ENCODE peak calls at places on chromosomes 13 and 19, in ten cellular contexts. One of them, this sample, is unnamed.

GRCh38 chr19:10968527-10969081 is 7.8 kb downstream of the SMARCA4 start:
- DNase-seq in HTR-8/SVneo: no peak
- DNase-seq in mucosa of descending colon: peak
- DNase-seq in AG04450: no peak
- DNase-seq in iris pigment epithelial cell: no peak
- DNase-seq in pons: no peak
- DNase-seq in T-cell: no peak
- DNase-seq in A549: no peak
- DNase-seq in activated CD8-positive, alpha-beta memory T cell treated with anti-CD3 and anti-CD28 coated beads for 48 hours: no peak
- DNase-seq in activated CD4-positive, alpha-beta T cell treated with anti-CD3 and anti-CD28 coated beads for 1 hour: no peak
- DNase-seq in this sample: peak

GRCh38 chr19:18589380-18590272 is 1.0 kb downstream of the REX1BD start:
- DNase-seq in pons: no peak
- DNase-seq in T-cell: peak
- DNase-seq in AG04450: no peak
- DNase-seq in HTR-8/SVneo: no peak
- DNase-seq in mucosa of descending colon: peak
- DNase-seq in iris pigment epithelial cell: peak
- DNase-seq in A549: peak
- DNase-seq in activated CD4-positive, alpha-beta T cell treated with anti-CD3 and anti-CD28 coated beads for 1 hour: peak
- DNase-seq in activated CD8-positive, alpha-beta memory T cell treated with anti-CD3 and anti-CD28 coated beads for 48 hours: no peak
- DNase-seq in this sample: peak

GRCh38 chr13:44713793-44714469 is 137.8 kb upstream of the TSC22D1 start:
- DNase-seq in mucosa of descending colon: no peak
- DNase-seq in iris pigment epithelial cell: peak
- DNase-seq in pons: no peak
- DNase-seq in activated CD8-positive, alpha-beta memory T cell treated with anti-CD3 and anti-CD28 coated beads for 48 hours: no peak
- DNase-seq in T-cell: no peak
- DNase-seq in AG04450: peak
- DNase-seq in A549: peak
- DNase-seq in activated CD4-positive, alpha-beta T cell treated with anti-CD3 and anti-CD28 coated beads for 1 hour: no peak
- DNase-seq in HTR-8/SVneo: peak
- DNase-seq in this sample: no peak

GRCh38 chr19:44582581-44583265 is 30.6 kb upstream of the IGSF23 start:
- DNase-seq in AG04450: no peak
- DNase-seq in activated CD8-positive, alpha-beta memory T cell treated with anti-CD3 and anti-CD28 coated beads for 48 hours: no peak
- DNase-seq in T-cell: no peak
- DNase-seq in HTR-8/SVneo: no peak
- DNase-seq in iris pigment epithelial cell: no peak
- DNase-seq in mucosa of descending colon: peak
- DNase-seq in activated CD4-positive, alpha-beta T cell treated with anti-CD3 and anti-CD28 coated beads for 1 hour: no peak
- DNase-seq in A549: peak
- DNase-seq in pons: no peak
- DNase-seq in this sample: peak

GRCh38 chr13:109788372-109789195 is 2.2 kb upstream of the IRS2 start:
- DNase-seq in A549: no peak
- DNase-seq in T-cell: no peak
- DNase-seq in mucosa of descending colon: no peak
- DNase-seq in pons: peak
- DNase-seq in activated CD8-positive, alpha-beta memory T cell treated with anti-CD3 and anti-CD28 coated beads for 48 hours: no peak
- DNase-seq in activated CD4-positive, alpha-beta T cell treated with anti-CD3 and anti-CD28 coated beads for 1 hour: no peak
- DNase-seq in HTR-8/SVneo: no peak
- DNase-seq in iris pigment epithelial cell: no peak
- DNase-seq in AG04450: no peak
- DNase-seq in this sample: no peak

GRCh38 chr19:4052114-4052992 is 14.3 kb downstream of the ZBTB7A start:
- DNase-seq in pons: no peak
- DNase-seq in activated CD4-positive, alpha-beta T cell treated with anti-CD3 and anti-CD28 coated beads for 1 hour: no peak
- DNase-seq in mucosa of descending colon: peak
- DNase-seq in A549: no peak
- DNase-seq in HTR-8/SVneo: no peak
- DNase-seq in T-cell: no peak
- DNase-seq in iris pigment epithelial cell: peak
- DNase-seq in AG04450: no peak
- DNase-seq in activated CD8-positive, alpha-beta memory T cell treated with anti-CD3 and anti-CD28 coated beads for 48 hours: no peak
- DNase-seq in this sample: peak

GRCh38 chr19:6963937-6964336 is 57.3 kb downstream of the MBD3L2B start:
- DNase-seq in activated CD8-positive, alpha-beta memory T cell treated with anti-CD3 and anti-CD28 coated beads for 48 hours: no peak
- DNase-seq in activated CD4-positive, alpha-beta T cell treated with anti-CD3 and anti-CD28 coated beads for 1 hour: peak
- DNase-seq in mucosa of descending colon: no peak
- DNase-seq in HTR-8/SVneo: no peak
- DNase-seq in T-cell: peak
- DNase-seq in AG04450: no peak
- DNase-seq in pons: no peak
- DNase-seq in A549: no peak
- DNase-seq in iris pigment epithelial cell: no peak
- DNase-seq in this sample: no peak

GRCh38 chr13:92355213-92355612 is 871.4 kb upstream of the GPC6 start:
- DNase-seq in T-cell: no peak
- DNase-seq in AG04450: no peak
- DNase-seq in A549: no peak
- DNase-seq in activated CD4-positive, alpha-beta T cell treated with anti-CD3 and anti-CD28 coated beads for 1 hour: no peak
- DNase-seq in pons: peak
- DNase-seq in iris pigment epithelial cell: peak
- DNase-seq in mucosa of descending colon: peak
- DNase-seq in HTR-8/SVneo: peak
- DNase-seq in activated CD8-positive, alpha-beta memory T cell treated with anti-CD3 and anti-CD28 coated beads for 48 hours: no peak
- DNase-seq in this sample: no peak

GRCh38 chr13:83634601-83635000 is 247.7 kb downstream of the SLITRK1 start:
- DNase-seq in mucosa of descending colon: no peak
- DNase-seq in T-cell: no peak
- DNase-seq in pons: peak
- DNase-seq in activated CD4-positive, alpha-beta T cell treated with anti-CD3 and anti-CD28 coated beads for 1 hour: no peak
- DNase-seq in HTR-8/SVneo: no peak
- DNase-seq in AG04450: no peak
- DNase-seq in A549: no peak
- DNase-seq in activated CD8-positive, alpha-beta memory T cell treated with anti-CD3 and anti-CD28 coated beads for 48 hours: no peak
- DNase-seq in iris pigment epithelial cell: no peak
- DNase-seq in this sample: no peak

GRCh38 chr19:28737021-28737525 is 475.9 kb downstream of the UQCRFS1 start:
- DNase-seq in mucosa of descending colon: no peak
- DNase-seq in AG04450: peak
- DNase-seq in T-cell: no peak
- DNase-seq in HTR-8/SVneo: peak
- DNase-seq in activated CD8-positive, alpha-beta memory T cell treated with anti-CD3 and anti-CD28 coated beads for 48 hours: no peak
- DNase-seq in A549: no peak
- DNase-seq in activated CD4-positive, alpha-beta T cell treated with anti-CD3 and anti-CD28 coated beads for 1 hour: no peak
- DNase-seq in iris pigment epithelial cell: peak
- DNase-seq in pons: peak
- DNase-seq in this sample: no peak

GRCh38 chr13:98676239-98676638 is 76.2 kb downstream of the SLC15A1 start:
- DNase-seq in pons: no peak
- DNase-seq in iris pigment epithelial cell: no peak
- DNase-seq in mucosa of descending colon: no peak
- DNase-seq in A549: no peak
- DNase-seq in HTR-8/SVneo: no peak
- DNase-seq in activated CD8-positive, alpha-beta memory T cell treated with anti-CD3 and anti-CD28 coated beads for 48 hours: no peak
- DNase-seq in T-cell: no peak
- DNase-seq in AG04450: no peak
- DNase-seq in activated CD4-positive, alpha-beta T cell treated with anti-CD3 and anti-CD28 coated beads for 1 hour: no peak
- DNase-seq in this sample: no peak

GRCh38 chr19:53982611-53983010 is 8.8 kb upstream of the CACNG6 start:
- DNase-seq in AG04450: no peak
- DNase-seq in HTR-8/SVneo: no peak
- DNase-seq in T-cell: peak
- DNase-seq in iris pigment epithelial cell: peak
- DNase-seq in mucosa of descending colon: peak
- DNase-seq in activated CD4-positive, alpha-beta T cell treated with anti-CD3 and anti-CD28 coated beads for 1 hour: no peak
- DNase-seq in pons: no peak
- DNase-seq in A549: peak
- DNase-seq in activated CD8-positive, alpha-beta memory T cell treated with anti-CD3 and anti-CD28 coated beads for 48 hours: no peak
- DNase-seq in this sample: peak

GRCh38 chr19:43639507-43640423 is at the start of gene CADM4:
- DNase-seq in pons: no peak
- DNase-seq in A549: no peak
- DNase-seq in iris pigment epithelial cell: no peak
- DNase-seq in mucosa of descending colon: peak
- DNase-seq in activated CD4-positive, alpha-beta T cell treated with anti-CD3 and anti-CD28 coated beads for 1 hour: peak
- DNase-seq in AG04450: no peak
- DNase-seq in activated CD8-positive, alpha-beta memory T cell treated with anti-CD3 and anti-CD28 coated beads for 48 hours: no peak
- DNase-seq in HTR-8/SVneo: peak
- DNase-seq in T-cell: peak
- DNase-seq in this sample: peak

GRCh38 chr13:101985321-101985720 is 416.5 kb downstream of the FGF14 start:
- DNase-seq in A549: no peak
- DNase-seq in activated CD8-positive, alpha-beta memory T cell treated with anti-CD3 and anti-CD28 coated beads for 48 hours: no peak
- DNase-seq in activated CD4-positive, alpha-beta T cell treated with anti-CD3 and anti-CD28 coated beads for 1 hour: no peak
- DNase-seq in pons: no peak
- DNase-seq in AG04450: no peak
- DNase-seq in mucosa of descending colon: no peak
- DNase-seq in iris pigment epithelial cell: peak
- DNase-seq in HTR-8/SVneo: no peak
- DNase-seq in T-cell: no peak
- DNase-seq in this sample: no peak

GRCh38 chr19:41753159-41753558 is 2.2 kb upstream of the CEACAM6 start:
- DNase-seq in pons: no peak
- DNase-seq in mucosa of descending colon: peak
- DNase-seq in activated CD4-positive, alpha-beta T cell treated with anti-CD3 and anti-CD28 coated beads for 1 hour: peak
- DNase-seq in activated CD8-positive, alpha-beta memory T cell treated with anti-CD3 and anti-CD28 coated beads for 48 hours: peak
- DNase-seq in T-cell: peak
- DNase-seq in iris pigment epithelial cell: peak
- DNase-seq in AG04450: no peak
- DNase-seq in A549: peak
- DNase-seq in HTR-8/SVneo: peak
- DNase-seq in this sample: peak

GRCh38 chr13:43787998-43788397 is 1.2 kb upstream of the ENOX1 start:
- DNase-seq in AG04450: no peak
- DNase-seq in pons: peak
- DNase-seq in activated CD4-positive, alpha-beta T cell treated with anti-CD3 and anti-CD28 coated beads for 1 hour: no peak
- DNase-seq in HTR-8/SVneo: no peak
- DNase-seq in T-cell: no peak
- DNase-seq in A549: peak
- DNase-seq in iris pigment epithelial cell: peak
- DNase-seq in activated CD8-positive, alpha-beta memory T cell treated with anti-CD3 and anti-CD28 coated beads for 48 hours: no peak
- DNase-seq in mucosa of descending colon: no peak
- DNase-seq in this sample: no peak

GRCh38 chr13:36628986-36629385 is 44.8 kb upstream of the SERTM1 start:
- DNase-seq in AG04450: no peak
- DNase-seq in pons: no peak
- DNase-seq in T-cell: no peak
- DNase-seq in mucosa of descending colon: no peak
- DNase-seq in activated CD4-positive, alpha-beta T cell treated with anti-CD3 and anti-CD28 coated beads for 1 hour: no peak
- DNase-seq in A549: no peak
- DNase-seq in HTR-8/SVneo: no peak
- DNase-seq in activated CD8-positive, alpha-beta memory T cell treated with anti-CD3 and anti-CD28 coated beads for 48 hours: no peak
- DNase-seq in iris pigment epithelial cell: no peak
- DNase-seq in this sample: no peak

GRCh38 chr13:74464656-74465055 is 330.5 kb upstream of the KLF12 start:
- DNase-seq in pons: no peak
- DNase-seq in activated CD8-positive, alpha-beta memory T cell treated with anti-CD3 and anti-CD28 coated beads for 48 hours: no peak
- DNase-seq in AG04450: no peak
- DNase-seq in T-cell: no peak
- DNase-seq in iris pigment epithelial cell: no peak
- DNase-seq in mucosa of descending colon: no peak
- DNase-seq in HTR-8/SVneo: no peak
- DNase-seq in activated CD4-positive, alpha-beta T cell treated with anti-CD3 and anti-CD28 coated beads for 1 hour: no peak
- DNase-seq in A549: no peak
- DNase-seq in this sample: no peak

GRCh38 chr13:30898721-30899188 is 7.3 kb upstream of the MEDAG start:
- DNase-seq in activated CD4-positive, alpha-beta T cell treated with anti-CD3 and anti-CD28 coated beads for 1 hour: no peak
- DNase-seq in iris pigment epithelial cell: peak
- DNase-seq in A549: no peak
- DNase-seq in AG04450: peak
- DNase-seq in activated CD8-positive, alpha-beta memory T cell treated with anti-CD3 and anti-CD28 coated beads for 48 hours: no peak
- DNase-seq in HTR-8/SVneo: no peak
- DNase-seq in pons: peak
- DNase-seq in mucosa of descending colon: no peak
- DNase-seq in T-cell: no peak
- DNase-seq in this sample: peak

GRCh38 chr13:44868397-44868796 is 120.9 kb downstream of the NUFIP1 start:
- DNase-seq in A549: no peak
- DNase-seq in pons: no peak
- DNase-seq in activated CD8-positive, alpha-beta memory T cell treated with anti-CD3 and anti-CD28 coated beads for 48 hours: no peak
- DNase-seq in T-cell: no peak
- DNase-seq in activated CD4-positive, alpha-beta T cell treated with anti-CD3 and anti-CD28 coated beads for 1 hour: no peak
- DNase-seq in HTR-8/SVneo: no peak
- DNase-seq in iris pigment epithelial cell: no peak
- DNase-seq in AG04450: no peak
- DNase-seq in mucosa of descending colon: no peak
- DNase-seq in this sample: no peak

GRCh38 chr13:53237696-53238095 is 209.1 kb downstream of the OLFM4 start:
- DNase-seq in activated CD8-positive, alpha-beta memory T cell treated with anti-CD3 and anti-CD28 coated beads for 48 hours: no peak
- DNase-seq in mucosa of descending colon: no peak
- DNase-seq in AG04450: no peak
- DNase-seq in iris pigment epithelial cell: no peak
- DNase-seq in HTR-8/SVneo: no peak
- DNase-seq in activated CD4-positive, alpha-beta T cell treated with anti-CD3 and anti-CD28 coated beads for 1 hour: no peak
- DNase-seq in T-cell: no peak
- DNase-seq in pons: no peak
- DNase-seq in A549: no peak
- DNase-seq in this sample: no peak

GRCh38 chr19:6873708-6874431 is 13.5 kb upstream of the ADGRE1 start:
- DNase-seq in T-cell: no peak
- DNase-seq in HTR-8/SVneo: no peak
- DNase-seq in activated CD8-positive, alpha-beta memory T cell treated with anti-CD3 and anti-CD28 coated beads for 48 hours: no peak
- DNase-seq in activated CD4-positive, alpha-beta T cell treated with anti-CD3 and anti-CD28 coated beads for 1 hour: no peak
- DNase-seq in A549: no peak
- DNase-seq in iris pigment epithelial cell: no peak
- DNase-seq in pons: no peak
- DNase-seq in AG04450: no peak
- DNase-seq in mucosa of descending colon: peak
- DNase-seq in this sample: no peak

GRCh38 chr19:768424-768823 is 17.5 kb downstream of the MISP start:
- DNase-seq in T-cell: no peak
- DNase-seq in activated CD8-positive, alpha-beta memory T cell treated with anti-CD3 and anti-CD28 coated beads for 48 hours: no peak
- DNase-seq in A549: no peak
- DNase-seq in pons: no peak
- DNase-seq in HTR-8/SVneo: no peak
- DNase-seq in AG04450: peak
- DNase-seq in activated CD4-positive, alpha-beta T cell treated with anti-CD3 and anti-CD28 coated beads for 1 hour: no peak
- DNase-seq in iris pigment epithelial cell: peak
- DNase-seq in mucosa of descending colon: no peak
- DNase-seq in this sample: no peak

GRCh38 chr19:41175825-41176734 is 16.9 kb upstream of the CYP2S1 start:
- DNase-seq in T-cell: no peak
- DNase-seq in HTR-8/SVneo: peak
- DNase-seq in AG04450: peak
- DNase-seq in mucosa of descending colon: peak
- DNase-seq in pons: peak
- DNase-seq in iris pigment epithelial cell: peak
- DNase-seq in activated CD4-positive, alpha-beta T cell treated with anti-CD3 and anti-CD28 coated beads for 1 hour: peak
- DNase-seq in activated CD8-positive, alpha-beta memory T cell treated with anti-CD3 and anti-CD28 coated beads for 48 hours: no peak
- DNase-seq in A549: peak
- DNase-seq in this sample: no peak

GRCh38 chr19:19546751-19547162 is 8.7 kb downstream of the CILP2 start:
- DNase-seq in HTR-8/SVneo: no peak
- DNase-seq in activated CD4-positive, alpha-beta T cell treated with anti-CD3 and anti-CD28 coated beads for 1 hour: no peak
- DNase-seq in iris pigment epithelial cell: no peak
- DNase-seq in pons: no peak
- DNase-seq in activated CD8-positive, alpha-beta memory T cell treated with anti-CD3 and anti-CD28 coated beads for 48 hours: no peak
- DNase-seq in T-cell: no peak
- DNase-seq in AG04450: no peak
- DNase-seq in mucosa of descending colon: no peak
- DNase-seq in A549: no peak
- DNase-seq in this sample: no peak

GRCh38 chr19:49475995-49476880 is 2.2 kb downstream of the FLT3LG start:
- DNase-seq in AG04450: no peak
- DNase-seq in HTR-8/SVneo: no peak
- DNase-seq in mucosa of descending colon: peak
- DNase-seq in pons: no peak
- DNase-seq in A549: peak
- DNase-seq in activated CD4-positive, alpha-beta T cell treated with anti-CD3 and anti-CD28 coated beads for 1 hour: peak
- DNase-seq in T-cell: peak
- DNase-seq in iris pigment epithelial cell: peak
- DNase-seq in activated CD8-positive, alpha-beta memory T cell treated with anti-CD3 and anti-CD28 coated beads for 48 hours: no peak
- DNase-seq in this sample: no peak

GRCh38 chr13:69641773-69642172 is 465.9 kb upstream of the ATXN8OS start:
- DNase-seq in T-cell: no peak
- DNase-seq in pons: no peak
- DNase-seq in AG04450: no peak
- DNase-seq in A549: no peak
- DNase-seq in activated CD8-positive, alpha-beta memory T cell treated with anti-CD3 and anti-CD28 coated beads for 48 hours: no peak
- DNase-seq in HTR-8/SVneo: no peak
- DNase-seq in activated CD4-positive, alpha-beta T cell treated with anti-CD3 and anti-CD28 coated beads for 1 hour: no peak
- DNase-seq in mucosa of descending colon: no peak
- DNase-seq in iris pigment epithelial cell: no peak
- DNase-seq in this sample: no peak

GRCh38 chr19:13010038-13010991 is 15.0 kb downstream of the NFIX start:
- DNase-seq in T-cell: no peak
- DNase-seq in AG04450: no peak
- DNase-seq in A549: no peak
- DNase-seq in activated CD4-positive, alpha-beta T cell treated with anti-CD3 and anti-CD28 coated beads for 1 hour: no peak
- DNase-seq in HTR-8/SVneo: no peak
- DNase-seq in mucosa of descending colon: no peak
- DNase-seq in activated CD8-positive, alpha-beta memory T cell treated with anti-CD3 and anti-CD28 coated beads for 48 hours: no peak
- DNase-seq in iris pigment epithelial cell: no peak
- DNase-seq in pons: no peak
- DNase-seq in this sample: peak